ENCODE peak calls at places on chromosome 1, in eight cellular contexts. C is amniotic stem cell; A is HFF-Myc; M is iPS-NIHi11; B is ACHN; X is Karpas-422; V is left kidney; Y is activated CD4-positive, alpha-beta T cell treated with anti-CD3 and anti-CD28 coated beads, Interleukin-2, amount 50 U/mL, for 48 hours. I is an unnamed sample.

GRCh38 chr1:29156543-29157268 is 25.0 kb downstream of the SRSF4 start:
- DNase-seq in C (no peak), A (no peak), M (no peak), B (no peak), X (no peak), V (peak; percentile 59), Y (no peak), I (no peak)

GRCh38 chr1:187413770-187414169 is 585.0 kb downstream of the PLA2G4A start:
- DNase-seq in C (no peak), A (no peak), M (peak; percentile 11), B (peak; percentile 19), X (peak; percentile 43), V (peak; percentile 4), Y (no peak), I (no peak)

GRCh38 chr1:219505886-219506285 is 107.0 kb downstream of the ZC3H11B start:
- DNase-seq in C (no peak), A (peak; percentile 25), M (no peak), B (no peak), X (no peak), V (no peak), Y (no peak), I (peak; percentile 23)

GRCh38 chr1:94675373-94675772 is 133.8 kb upstream of the F3 start:
- DNase-seq in C (no peak), A (no peak), M (no peak), B (no peak), X (no peak), V (no peak), Y (no peak), I (peak; percentile 59)

GRCh38 chr1:43878854-43879253 is 54.7 kb upstream of the ARTN start:
- DNase-seq in C (no peak), A (no peak), M (no peak), B (no peak), X (no peak), V (no peak), Y (no peak), I (no peak)

GRCh38 chr1:211928993-211929637 is 98.6 kb upstream of the LPGAT1 start:
- DNase-seq in C (no peak), A (no peak), M (no peak), B (no peak), X (no peak), V (peak; percentile 17), Y (no peak), I (peak; percentile 33)

GRCh38 chr1:243230914-243231313 is 24.2 kb downstream of the CEP170 start:
- DNase-seq in C (no peak), A (no peak), M (peak; percentile 8), B (peak; percentile 65), X (peak; percentile 60), V (peak; percentile 35), Y (no peak), I (no peak)

GRCh38 chr1:41384579-41384978 is 23.3 kb downstream of the FOXO6 start:
- DNase-seq in C (no peak), A (no peak), M (no peak), B (no peak), X (no peak), V (no peak), Y (no peak), I (no peak)

GRCh38 chr1:17606826-17607440 is 67.4 kb downstream of the ARHGEF10L start:
- DNase-seq in C (no peak), A (peak; percentile 33), M (peak; percentile 85), B (peak; percentile 66), X (peak; percentile 82), V (peak; percentile 88), Y (peak; percentile 67), I (peak; percentile 73)

GRCh38 chr1:9459784-9460407 is 79.4 kb upstream of the SLC25A33 start:
- DNase-seq in C (no peak), A (no peak), M (no peak), B (no peak), X (no peak), V (no peak), Y (no peak), I (no peak)

GRCh38 chr1:222043444-222044292 is 301.8 kb upstream of the DUSP10 start:
- DNase-seq in C (peak; percentile 68), A (peak; percentile 36), M (no peak), B (no peak), X (no peak), V (peak; percentile 78), Y (no peak), I (peak; percentile 33)

GRCh38 chr1:2233468-2233867 is 5.3 kb downstream of the SKI start:
- DNase-seq in C (no peak), A (no peak), M (no peak), B (no peak), X (no peak), V (no peak), Y (no peak), I (no peak)

GRCh38 chr1:205072286-205072685 is 12.0 kb downstream of the TMEM81 start:
- DNase-seq in C (no peak), A (no peak), M (no peak), B (no peak), X (no peak), V (no peak), Y (no peak), I (no peak)

GRCh38 chr1:201226859-201227488 is 36.4 kb downstream of the IGFN1 start:
- DNase-seq in C (no peak), A (no peak), M (no peak), B (no peak), X (no peak), V (no peak), Y (no peak), I (no peak)

GRCh38 chr1:203152158-203153034 is 23.2 kb downstream of the MYBPH start:
- DNase-seq in C (no peak), A (no peak), M (no peak), B (peak; percentile 99), X (no peak), V (peak; percentile 94), Y (no peak), I (peak; percentile 91)

GRCh38 chr1:53075206-53075605 is 13.2 kb downstream of the PODN start:
- DNase-seq in C (no peak), A (no peak), M (no peak), B (no peak), X (no peak), V (no peak), Y (no peak), I (no peak)

I was measured in Daoy.